ENCODE peak calls at places on chromosomes 5 and 9, in seven cellular contexts. One of them, this sample, is unnamed.

GRCh38 chr5:135488727-135489465 is 36.7 kb upstream of the TIFAB start:
- DNase-seq in A549: peak
- DNase-seq in stomach: no peak
- DNase-seq in transverse colon: no peak
- DNase-seq in K562: peak
- DNase-seq in SK-N-SH: peak
- DNase-seq in H1: peak
- DNase-seq in this sample: no peak

GRCh38 chr5:10934789-10935355 is 173.8 kb upstream of the DAP start:
- DNase-seq in A549: no peak
- DNase-seq in stomach: no peak
- DNase-seq in transverse colon: no peak
- DNase-seq in K562: no peak
- DNase-seq in SK-N-SH: no peak
- DNase-seq in H1: no peak
- DNase-seq in this sample: peak

GRCh38 chr9:9614607-9615006 is 998.2 kb downstream of the PTPRD start:
- DNase-seq in A549: no peak
- DNase-seq in stomach: no peak
- DNase-seq in transverse colon: no peak
- DNase-seq in K562: no peak
- DNase-seq in SK-N-SH: no peak
- DNase-seq in H1: no peak
- DNase-seq in this sample: no peak

GRCh38 chr9:94160594-94161501 is 76.6 kb downstream of the PTPDC1 start:
- DNase-seq in A549: peak
- DNase-seq in stomach: no peak
- DNase-seq in transverse colon: no peak
- DNase-seq in K562: no peak
- DNase-seq in SK-N-SH: no peak
- DNase-seq in H1: peak
- DNase-seq in this sample: no peak

GRCh38 chr5:73435640-73436534 is 12.7 kb downstream of the FOXD1 start:
- DNase-seq in A549: no peak
- DNase-seq in stomach: no peak
- DNase-seq in transverse colon: no peak
- DNase-seq in K562: no peak
- DNase-seq in SK-N-SH: no peak
- DNase-seq in H1: no peak
- DNase-seq in this sample: no peak

GRCh38 chr9:129242191-129242953 is 64.3 kb upstream of the IER5L start:
- DNase-seq in A549: no peak
- DNase-seq in stomach: no peak
- DNase-seq in transverse colon: no peak
- DNase-seq in K562: no peak
- DNase-seq in SK-N-SH: no peak
- DNase-seq in H1: no peak
- DNase-seq in this sample: no peak

GRCh38 chr9:18703086-18703750 is 229.3 kb downstream of the ADAMTSL1 start:
- DNase-seq in A549: no peak
- DNase-seq in stomach: no peak
- DNase-seq in transverse colon: no peak
- DNase-seq in K562: no peak
- DNase-seq in SK-N-SH: peak
- DNase-seq in H1: no peak
- DNase-seq in this sample: no peak

GRCh38 chr9:89923961-89924504 is 319.2 kb downstream of the GADD45G start:
- DNase-seq in A549: no peak
- DNase-seq in stomach: peak
- DNase-seq in transverse colon: no peak
- DNase-seq in K562: no peak
- DNase-seq in SK-N-SH: no peak
- DNase-seq in H1: no peak
- DNase-seq in this sample: no peak

GRCh38 chr5:181071257-181071656 is 31.2 kb downstream of the BTNL9 start:
- DNase-seq in A549: no peak
- DNase-seq in stomach: no peak
- DNase-seq in transverse colon: no peak
- DNase-seq in K562: no peak
- DNase-seq in SK-N-SH: no peak
- DNase-seq in H1: no peak
- DNase-seq in this sample: peak

GRCh38 chr9:1966725-1967366 is 48.3 kb upstream of the SMARCA2 start:
- DNase-seq in A549: no peak
- DNase-seq in stomach: no peak
- DNase-seq in transverse colon: no peak
- DNase-seq in K562: no peak
- DNase-seq in SK-N-SH: no peak
- DNase-seq in H1: no peak
- DNase-seq in this sample: no peak
- TF ChIP-seq CTCF in A549: no peak
- TF ChIP-seq CTCF in stomach: no peak
- TF ChIP-seq CTCF in transverse colon: no peak
- TF ChIP-seq CTCF in K562: no peak
- TF ChIP-seq CTCF in SK-N-SH: no peak
- TF ChIP-seq CTCF in H1: no peak
- TF ChIP-seq CTCF in this sample: no peak

DNA sequence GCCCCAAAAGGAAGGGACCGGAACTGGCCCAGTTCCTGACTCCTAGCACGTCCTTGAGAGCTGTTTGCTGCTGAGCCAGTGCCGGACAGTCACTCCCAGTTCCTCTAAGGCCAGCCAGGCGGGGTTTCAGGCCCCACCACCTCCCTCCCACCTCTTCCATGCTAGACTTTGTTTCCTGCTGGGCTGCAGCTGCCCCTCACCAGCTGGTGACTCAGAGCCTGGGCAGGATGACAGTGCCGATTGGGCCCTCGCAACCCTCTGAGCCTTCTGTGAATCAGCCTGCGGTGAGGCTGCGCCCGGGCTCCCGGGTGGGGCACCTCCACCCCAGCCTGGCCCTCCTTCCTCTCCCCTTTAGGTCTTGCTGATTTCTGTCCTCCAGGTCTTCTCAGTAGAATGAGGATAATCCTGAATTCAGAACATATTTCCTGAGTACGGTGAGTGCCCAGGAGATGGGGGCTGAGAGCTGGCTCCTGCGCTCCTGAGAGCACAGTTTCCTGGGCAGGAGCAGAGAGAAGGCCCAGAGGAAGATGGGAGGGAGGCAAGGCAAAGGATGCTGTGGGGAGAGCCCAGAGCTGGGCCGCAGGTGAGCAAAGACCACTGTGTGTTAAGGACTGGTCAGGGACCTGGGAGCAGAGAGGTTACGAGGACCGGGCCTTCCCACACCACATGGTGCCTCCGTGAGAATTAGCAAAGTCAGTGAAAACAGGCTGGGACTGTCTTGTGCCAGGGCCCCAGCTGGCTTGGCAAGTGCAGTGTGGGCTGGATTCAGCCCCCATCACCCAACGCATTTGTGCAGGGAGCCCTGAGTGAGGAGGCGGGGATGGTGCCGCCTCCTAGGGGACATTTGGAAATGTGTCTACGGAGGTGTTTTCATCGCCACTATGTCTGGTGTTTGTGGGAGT is 32.9 kb upstream of the STXBP1 start:
- DNase-seq in A549: peak
- DNase-seq in stomach: peak
- DNase-seq in transverse colon: peak
- DNase-seq in K562: no peak
- DNase-seq in SK-N-SH: peak
- DNase-seq in H1: no peak
- DNase-seq in this sample: peak
- TF ChIP-seq EP300 in A549: no peak
- TF ChIP-seq EP300 in stomach: no peak
- TF ChIP-seq EP300 in transverse colon: no peak
- TF ChIP-seq EP300 in K562: no peak
- TF ChIP-seq EP300 in SK-N-SH: peak
- TF ChIP-seq EP300 in H1: no peak
- TF ChIP-seq EP300 in this sample: no peak

GRCh38 chr5:138651767-138652117 is 76.5 kb upstream of the HSPA9 start:
- DNase-seq in A549: no peak
- DNase-seq in stomach: no peak
- DNase-seq in transverse colon: no peak
- DNase-seq in K562: no peak
- DNase-seq in SK-N-SH: no peak
- DNase-seq in H1: no peak
- DNase-seq in this sample: no peak

GRCh38 chr5:138655530-138656245 is 80.5 kb upstream of the HSPA9 start:
- DNase-seq in A549: no peak
- DNase-seq in stomach: no peak
- DNase-seq in transverse colon: no peak
- DNase-seq in K562: no peak
- DNase-seq in SK-N-SH: no peak
- DNase-seq in H1: no peak
- DNase-seq in this sample: no peak

GRCh38 chr5:138650999-138651766 is 76.0 kb upstream of the HSPA9 start:
- DNase-seq in A549: no peak
- DNase-seq in stomach: no peak
- DNase-seq in transverse colon: no peak
- DNase-seq in K562: no peak
- DNase-seq in SK-N-SH: no peak
- DNase-seq in H1: no peak
- DNase-seq in this sample: no peak

GRCh38 chr5:138654281-138654867 is 79.2 kb upstream of the HSPA9 start:
- DNase-seq in A549: no peak
- DNase-seq in stomach: no peak
- DNase-seq in transverse colon: no peak
- DNase-seq in K562: peak
- DNase-seq in SK-N-SH: no peak
- DNase-seq in H1: no peak
- DNase-seq in this sample: no peak

DNA sequence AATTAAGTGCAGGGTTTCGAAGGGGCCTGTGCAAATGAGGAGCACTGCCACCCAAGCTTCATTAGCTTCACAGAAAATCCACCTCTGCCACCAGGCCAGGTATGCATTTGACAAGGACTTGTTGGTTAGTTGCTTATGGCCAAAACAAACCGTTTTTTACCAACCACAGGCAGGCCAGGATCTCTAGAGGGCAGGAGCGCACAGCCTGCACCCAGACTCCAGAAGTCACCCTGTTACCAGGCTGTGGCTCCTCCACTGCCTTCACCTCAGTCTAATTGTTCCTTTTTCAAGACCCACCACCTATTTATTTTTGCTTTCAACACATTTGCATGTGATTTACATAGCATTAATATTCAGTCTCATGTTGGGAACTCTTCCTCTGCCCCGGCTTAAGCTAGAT is 78.3 kb upstream of the HSPA9 start:
- DNase-seq in A549: peak
- DNase-seq in stomach: peak
- DNase-seq in transverse colon: no peak
- DNase-seq in K562: no peak
- DNase-seq in SK-N-SH: no peak
- DNase-seq in H1: no peak
- DNase-seq in this sample: no peak
- TF ChIP-seq CTCF in A549: peak
- TF ChIP-seq CTCF in stomach: no peak
- TF ChIP-seq CTCF in transverse colon: no peak
- TF ChIP-seq CTCF in K562: peak
- TF ChIP-seq CTCF in SK-N-SH: peak
- TF ChIP-seq CTCF in H1: peak
- TF ChIP-seq CTCF in this sample: no peak

GRCh38 chr9:136572003-136572595 is 26.3 kb upstream of the NOTCH1 start:
- DNase-seq in A549: peak
- DNase-seq in stomach: no peak
- DNase-seq in transverse colon: no peak
- DNase-seq in K562: no peak
- DNase-seq in SK-N-SH: no peak
- DNase-seq in H1: peak
- DNase-seq in this sample: no peak
- TF ChIP-seq EP300 in A549: no peak
- TF ChIP-seq EP300 in stomach: no peak
- TF ChIP-seq EP300 in transverse colon: no peak
- TF ChIP-seq EP300 in K562: no peak
- TF ChIP-seq EP300 in SK-N-SH: no peak
- TF ChIP-seq EP300 in H1: no peak
- TF ChIP-seq EP300 in this sample: no peak

GRCh38 chr5:35922468-35922867 is 16.0 kb downstream of the CAPSL start:
- DNase-seq in A549: peak
- DNase-seq in stomach: no peak
- DNase-seq in transverse colon: no peak
- DNase-seq in K562: no peak
- DNase-seq in SK-N-SH: no peak
- DNase-seq in H1: no peak
- DNase-seq in this sample: no peak

GRCh38 chr5:35921930-35922329 is 16.5 kb downstream of the CAPSL start:
- DNase-seq in A549: no peak
- DNase-seq in stomach: no peak
- DNase-seq in transverse colon: no peak
- DNase-seq in K562: no peak
- DNase-seq in SK-N-SH: no peak
- DNase-seq in H1: no peak
- DNase-seq in this sample: no peak

GRCh38 chr5:35924122-35924949 is 14.1 kb downstream of the CAPSL start:
- DNase-seq in A549: no peak
- DNase-seq in stomach: no peak
- DNase-seq in transverse colon: no peak
- DNase-seq in K562: no peak
- DNase-seq in SK-N-SH: no peak
- DNase-seq in H1: no peak
- DNase-seq in this sample: no peak

GRCh38 chr5:35919191-35919590 is 19.2 kb downstream of the CAPSL start:
- DNase-seq in A549: no peak
- DNase-seq in stomach: no peak
- DNase-seq in transverse colon: no peak
- DNase-seq in K562: no peak
- DNase-seq in SK-N-SH: no peak
- DNase-seq in H1: no peak
- DNase-seq in this sample: no peak

DNA sequence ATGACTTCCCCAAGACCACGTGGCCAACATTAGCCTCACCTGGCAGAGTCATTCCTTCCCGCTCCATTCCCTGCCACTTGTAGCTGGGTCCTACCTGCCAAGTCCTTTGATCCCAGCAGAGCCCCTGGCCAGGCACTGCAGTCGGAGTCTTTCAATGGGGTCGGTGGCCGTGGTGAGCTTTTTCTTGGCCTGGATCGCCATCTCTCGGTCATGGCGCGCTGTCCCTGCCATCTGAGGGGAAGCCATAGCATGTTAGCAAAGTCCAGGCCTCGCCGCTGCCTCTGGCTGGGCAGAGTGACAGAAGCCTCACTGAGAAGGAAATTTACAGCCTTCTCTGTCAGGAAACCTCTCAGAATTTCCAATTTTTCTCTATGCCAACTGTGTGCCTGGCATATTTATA is 17.5 kb downstream of the CAPSL start:
- DNase-seq in A549: peak
- DNase-seq in stomach: no peak
- DNase-seq in transverse colon: no peak
- DNase-seq in K562: no peak
- DNase-seq in SK-N-SH: peak
- DNase-seq in H1: no peak
- DNase-seq in this sample: no peak
- TF ChIP-seq CTCF in A549: no peak
- TF ChIP-seq CTCF in stomach: no peak
- TF ChIP-seq CTCF in transverse colon: no peak
- TF ChIP-seq CTCF in K562: peak
- TF ChIP-seq CTCF in SK-N-SH: peak
- TF ChIP-seq CTCF in H1: peak
- TF ChIP-seq CTCF in this sample: no peak

GRCh38 chr5:89028579-89029272 is 145.7 kb upstream of the MEF2C start:
- DNase-seq in A549: no peak
- DNase-seq in stomach: no peak
- DNase-seq in transverse colon: no peak
- DNase-seq in K562: no peak
- DNase-seq in SK-N-SH: no peak
- DNase-seq in H1: no peak
- DNase-seq in this sample: no peak

GRCh38 chr5:89024082-89024481 is 141.1 kb upstream of the MEF2C start:
- DNase-seq in A549: no peak
- DNase-seq in stomach: no peak
- DNase-seq in transverse colon: no peak
- DNase-seq in K562: no peak
- DNase-seq in SK-N-SH: no peak
- DNase-seq in H1: no peak
- DNase-seq in this sample: no peak
- TF ChIP-seq EP300 in A549: no peak
- TF ChIP-seq EP300 in stomach: no peak
- TF ChIP-seq EP300 in transverse colon: no peak
- TF ChIP-seq EP300 in K562: no peak
- TF ChIP-seq EP300 in SK-N-SH: no peak
- TF ChIP-seq EP300 in H1: no peak
- TF ChIP-seq EP300 in this sample: no peak

This sample was measured in esophagus muscularis mucosa.